ENCODE peak calls at places on chromosomes 1 and 21, in seven cellular contexts. J, W, H, F, Y, P and X are unnamed samples.

GRCh38 chr1:186535388-186536133 is 74.6 kb upstream of the PDC start:
- DNase-seq in J (no peak), W (no peak), H (peak), F (peak), Y (no peak), P (no peak), X (no peak)

GRCh38 chr1:35210306-35211112 is 17.6 kb upstream of the SFPQ start:
- DNase-seq in J (no peak), W (no peak), H (no peak), F (no peak), Y (no peak), P (no peak), X (no peak)

GRCh38 chr1:42379794-42380616 is 587 bp upstream of the RIMKLA start:
- DNase-seq in J (no peak), W (peak), H (peak), F (peak), Y (no peak), P (peak), X (no peak)

GRCh38 chr1:15028117-15028516 is 125.4 kb upstream of the TMEM51 start:
- DNase-seq in J (peak), W (no peak), H (peak), F (peak), Y (no peak), P (no peak), X (no peak)

GRCh38 chr1:156804572-156805243 is 11.9 kb downstream of the SH2D2A start:
- DNase-seq in J (no peak), W (no peak), H (peak), F (no peak), Y (no peak), P (no peak), X (no peak)

GRCh38 chr1:64701886-64702285 is 43.0 kb upstream of the RAVER2 start:
- DNase-seq in J (no peak), W (no peak), H (peak), F (no peak), Y (no peak), P (no peak), X (no peak)

GRCh38 chr1:230565141-230565540 is 77.1 kb upstream of the COG2 start:
- DNase-seq in J (no peak), W (no peak), H (no peak), F (no peak), Y (no peak), P (no peak), X (no peak)

GRCh38 chr1:10196991-10197390 is 13.4 kb upstream of the KIF1B start:
- DNase-seq in J (no peak), W (no peak), H (peak), F (no peak), Y (no peak), P (no peak), X (no peak)

GRCh38 chr1:96472471-96472870 is 249.1 kb upstream of the PTBP2 start:
- DNase-seq in J (no peak), W (no peak), H (peak), F (peak), Y (no peak), P (no peak), X (no peak)

GRCh38 chr1:95072117-95072516 is 634 bp downstream of the ALG14 start:
- DNase-seq in J (no peak), W (no peak), H (no peak), F (no peak), Y (no peak), P (no peak), X (no peak)

GRCh38 chr1:39462074-39462473 is 29.4 kb upstream of the BMP8A start:
- DNase-seq in J (no peak), W (no peak), H (no peak), F (peak), Y (no peak), P (no peak), X (no peak)

GRCh38 chr1:24157921-24158481 is 15.1 kb upstream of the IL22RA1 start:
- DNase-seq in J (no peak), W (no peak), H (peak), F (no peak), Y (no peak), P (no peak), X (no peak)

GRCh38 chr1:25037174-25038074 is 107.3 kb upstream of the RUNX3 start:
- DNase-seq in J (no peak), W (peak), H (peak), F (peak), Y (no peak), P (peak), X (no peak)

GRCh38 chr1:33617451-33617850 is 145.0 kb downstream of the ZSCAN20 start:
- DNase-seq in J (no peak), W (no peak), H (no peak), F (no peak), Y (no peak), P (no peak), X (no peak)

GRCh38 chr1:209106237-209106741 is 477.2 kb upstream of the CAMK1G start:
- DNase-seq in J (no peak), W (no peak), H (peak), F (peak), Y (no peak), P (no peak), X (no peak)

GRCh38 chr1:246690100-246690499 is 34.1 kb upstream of the SCCPDH start:
- DNase-seq in J (no peak), W (no peak), H (no peak), F (no peak), Y (no peak), P (no peak), X (no peak)

GRCh38 chr1:31458287-31458896 is 45.4 kb downstream of the SERINC2 start:
- DNase-seq in J (no peak), W (no peak), H (no peak), F (no peak), Y (no peak), P (no peak), X (no peak)

GRCh38 chr1:115275216-115275615 is 62.8 kb downstream of the NGF start:
- DNase-seq in J (no peak), W (no peak), H (no peak), F (peak), Y (no peak), P (no peak), X (no peak)

GRCh38 chr21:39712976-39713375 is 32.0 kb upstream of the IGSF5 start:
- DNase-seq in J (no peak), W (no peak), H (no peak), F (no peak), Y (no peak), P (no peak), X (no peak)

GRCh38 chr1:99327357-99327756 is 63.1 kb downstream of the PLPPR4 start:
- DNase-seq in J (no peak), W (no peak), H (no peak), F (no peak), Y (no peak), P (no peak), X (no peak)

GRCh38 chr1:76256289-76257223 is 182.0 kb downstream of the ST6GALNAC3 start:
- DNase-seq in J (no peak), W (no peak), H (no peak), F (no peak), Y (no peak), P (peak), X (no peak)

GRCh38 chr1:3454811-3455618 is 550 bp downstream of the ARHGEF16 start:
- DNase-seq in J (no peak), W (no peak), H (no peak), F (no peak), Y (peak), P (no peak), X (no peak)

GRCh38 chr1:242147096-242147976 is 148.4 kb upstream of the MAP1LC3C start:
- DNase-seq in J (no peak), W (no peak), H (peak), F (peak), Y (no peak), P (peak), X (no peak)

GRCh38 chr1:21295059-21295401 is 4.8 kb upstream of the ECE1 start:
- DNase-seq in J (no peak), W (no peak), H (no peak), F (no peak), Y (no peak), P (peak), X (peak)

GRCh38 chr1:162498442-162498785 is 796 bp downstream of the UHMK1 start:
- DNase-seq in J (no peak), W (no peak), H (peak), F (peak), Y (no peak), P (no peak), X (no peak)

GRCh38 chr1:57079454-57080157 is 113.8 kb upstream of the C8B start:
- DNase-seq in J (no peak), W (no peak), H (no peak), F (no peak), Y (no peak), P (no peak), X (no peak)
- TF ChIP-seq CTCF in J (no peak), W (peak), H (no peak), F (no peak), Y (peak), P (peak), X (no peak)

DNA sequence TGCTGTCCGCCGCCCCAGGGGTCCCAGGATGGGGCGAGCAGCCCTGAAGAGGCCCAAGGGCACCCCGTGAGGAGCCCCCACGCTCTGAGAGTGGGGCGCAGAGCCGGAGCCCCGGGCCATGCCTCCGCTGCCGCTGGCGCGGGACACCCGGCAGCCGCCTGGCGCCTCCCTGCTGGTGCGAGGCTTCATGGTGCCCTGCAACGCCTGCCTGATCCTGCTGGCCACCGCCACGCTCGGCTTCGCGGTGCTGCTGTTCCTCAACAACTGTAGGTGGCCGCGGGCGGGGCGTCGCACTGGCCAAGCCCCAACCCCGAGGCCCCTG is 14.5 kb downstream of the AGRN start:
- DNase-seq in J (no peak), W (no peak), H (no peak), F (no peak), Y (no peak), P (no peak), X (no peak)
- TF ChIP-seq CTCF in J (no peak), W (no peak), H (no peak), F (no peak), Y (no peak), P (no peak), X (no peak)

GRCh38 chr1:110766336-110766647 is 91.6 kb upstream of the KCNA3 start:
- DNase-seq in J (no peak), W (no peak), H (no peak), F (no peak), Y (no peak), P (no peak), X (no peak)
- TF ChIP-seq CTCF in J (no peak), W (no peak), H (no peak), F (no peak), Y (no peak), P (peak), X (no peak)

GRCh38 chr1:46246548-46247432 is 773 bp upstream of the RAD54L start:
- DNase-seq in J (peak), W (peak), H (peak), F (no peak), Y (no peak), P (peak), X (peak)

GRCh38 chr1:46247433-46248121 is at the start of gene RAD54L:
- DNase-seq in J (peak), W (peak), H (peak), F (peak), Y (peak), P (peak), X (peak)

GRCh38 chr1:46244656-46245371 is 2.7 kb upstream of the RAD54L start:
- DNase-seq in J (no peak), W (peak), H (peak), F (peak), Y (no peak), P (no peak), X (no peak)

GRCh38 chr1:46242918-46243317 is 4.6 kb upstream of the RAD54L start:
- DNase-seq in J (no peak), W (no peak), H (no peak), F (no peak), Y (no peak), P (no peak), X (no peak)

DNA sequence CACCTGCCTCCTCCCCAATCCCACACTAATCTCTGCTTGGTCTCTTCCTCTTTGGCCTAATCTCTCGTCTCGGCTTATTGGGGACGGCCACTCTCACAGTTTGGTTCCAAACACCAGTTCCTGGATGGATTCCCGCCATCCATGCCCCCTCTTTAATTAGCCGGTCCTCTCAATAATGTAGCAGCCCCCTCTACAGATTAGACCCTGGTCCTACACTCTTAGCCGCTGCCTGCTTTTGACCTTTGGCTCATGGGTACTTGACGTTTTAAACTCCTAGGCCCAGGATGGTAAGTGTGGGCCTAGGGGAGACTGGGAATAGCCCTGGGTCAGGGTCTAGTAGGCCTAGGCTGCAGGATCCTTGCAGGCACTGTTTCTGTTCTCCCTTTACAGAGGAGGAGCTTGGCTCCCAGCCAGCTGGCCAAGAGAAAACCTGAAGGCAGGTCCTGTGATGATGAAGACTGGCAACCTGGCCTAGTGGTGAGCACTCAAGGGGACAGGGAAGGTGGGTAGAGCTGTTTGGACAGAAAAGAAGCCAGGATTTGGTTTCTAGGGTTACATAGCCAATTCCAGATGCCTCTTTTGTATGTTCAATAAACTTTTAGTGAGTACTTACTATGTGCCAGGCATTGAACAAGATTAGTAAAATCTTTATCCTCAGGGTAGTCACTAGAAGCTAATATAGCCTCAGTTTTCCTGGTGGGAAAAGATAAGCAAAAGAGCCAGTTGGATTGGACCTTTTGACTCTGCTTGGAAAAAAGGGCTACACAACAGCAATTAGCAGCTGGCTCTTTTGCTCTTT is 758 bp downstream of the RAD54L start:
- DNase-seq in J (peak), W (peak), H (no peak), F (no peak), Y (no peak), P (peak), X (no peak)
- TF ChIP-seq CTCF in J (no peak), W (no peak), H (no peak), F (no peak), Y (peak), P (peak), X (no peak)

GRCh38 chr1:52364235-52364839 is 1.7 kb downstream of the CC2D1B start:
- DNase-seq in J (no peak), W (no peak), H (no peak), F (no peak), Y (no peak), P (peak), X (no peak)
- TF ChIP-seq CTCF in J (no peak), W (no peak), H (no peak), F (no peak), Y (no peak), P (no peak), X (no peak)

DNA sequence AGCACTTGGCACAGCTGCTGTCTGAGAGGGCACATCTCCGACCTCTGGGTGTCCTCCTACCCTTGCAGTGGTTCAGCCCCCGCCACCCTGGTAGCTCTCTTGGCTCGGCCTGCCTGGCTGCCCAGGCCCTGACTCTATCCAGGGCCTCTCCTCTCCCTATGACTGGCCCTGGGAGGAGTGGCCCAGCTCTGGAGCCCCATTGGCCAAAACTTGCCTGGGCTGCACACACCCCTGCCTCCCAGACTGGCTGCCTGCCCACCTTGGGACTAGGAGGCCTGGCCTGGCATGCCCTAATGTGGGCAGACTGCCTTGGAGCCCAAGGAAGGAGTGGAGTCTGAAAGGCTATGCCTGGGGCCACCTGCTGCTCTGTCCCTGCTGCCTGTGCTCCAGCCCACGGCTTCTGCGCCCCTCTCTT is 33.6 kb downstream of the ACOT11 start:
- DNase-seq in J (peak), W (no peak), H (peak), F (peak), Y (no peak), P (no peak), X (no peak)
- TF ChIP-seq CTCF in J (no peak), W (no peak), H (no peak), F (no peak), Y (no peak), P (no peak), X (no peak)

DNA sequence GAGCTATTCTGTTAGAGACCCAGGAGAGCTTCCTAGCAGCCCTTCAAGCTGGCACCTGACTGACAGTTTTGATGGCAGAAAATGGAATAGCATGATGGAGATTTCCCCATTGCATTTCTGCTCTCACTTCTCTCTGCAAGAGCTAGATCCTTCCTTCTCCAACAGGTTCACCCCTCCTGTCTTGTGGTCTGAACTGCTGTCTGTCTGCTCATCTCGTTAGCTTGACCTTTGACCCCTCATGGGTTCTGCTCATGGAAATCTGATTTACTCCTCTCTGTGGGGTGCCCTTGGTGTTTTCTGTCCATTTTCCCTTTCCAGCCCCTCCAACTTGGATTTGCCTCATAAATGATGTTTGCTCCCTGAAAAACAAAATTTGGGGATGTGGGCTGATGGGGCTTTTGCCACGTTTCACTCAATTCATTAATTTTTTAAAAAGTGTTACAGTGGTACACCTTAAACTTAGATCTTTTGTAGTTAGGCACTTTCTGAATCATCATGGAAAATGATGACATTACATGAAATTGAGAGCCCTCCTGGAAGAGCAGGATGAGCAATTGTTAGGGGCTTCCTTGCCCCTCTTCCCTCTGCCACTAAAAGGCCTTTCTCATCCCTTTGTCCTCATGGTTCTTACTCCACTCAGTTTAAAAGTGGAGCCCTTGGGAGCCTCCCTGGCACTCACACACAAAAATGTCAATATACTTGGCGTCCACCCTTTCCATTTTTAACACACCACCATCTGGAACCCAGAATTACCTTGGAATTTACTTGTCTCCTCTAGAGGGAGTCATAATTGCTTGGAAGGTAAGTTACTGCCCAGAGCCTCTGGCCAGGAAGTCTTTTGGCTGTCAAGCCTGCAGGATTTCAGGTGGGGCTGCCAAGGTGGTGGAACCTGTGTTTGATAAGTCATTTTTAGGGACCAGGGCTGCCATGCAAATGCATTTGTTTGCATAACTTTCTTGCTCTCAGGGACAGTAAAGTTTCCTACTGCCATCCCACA is 31.9 kb upstream of the IL19 start:
- DNase-seq in J (no peak), W (no peak), H (peak), F (peak), Y (no peak), P (peak), X (no peak)
- TF ChIP-seq CTCF in J (no peak), W (peak), H (peak), F (peak), Y (peak), P (no peak), X (no peak)

GRCh38 chr1:68493193-68493592 is 3.7 kb downstream of the DEPDC1 start:
- DNase-seq in J (no peak), W (no peak), H (no peak), F (no peak), Y (no peak), P (no peak), X (no peak)

GRCh38 chr1:68497358-68497698 is 446 bp upstream of the DEPDC1 start:
- DNase-seq in J (no peak), W (no peak), H (no peak), F (no peak), Y (no peak), P (no peak), X (no peak)

GRCh38 chr1:68495532-68495931 is 1.4 kb downstream of the DEPDC1 start:
- DNase-seq in J (no peak), W (peak), H (peak), F (peak), Y (no peak), P (no peak), X (no peak)

GRCh38 chr1:68496680-68497357 is at the start of gene DEPDC1:
- DNase-seq in J (peak), W (peak), H (peak), F (peak), Y (peak), P (peak), X (peak)

GRCh38 chr1:68495968-68496679 is 758 bp downstream of the DEPDC1 start:
- DNase-seq in J (no peak), W (peak), H (no peak), F (peak), Y (no peak), P (peak), X (no peak)
- TF ChIP-seq CTCF in J (no peak), W (no peak), H (no peak), F (no peak), Y (no peak), P (no peak), X (no peak)

DNA sequence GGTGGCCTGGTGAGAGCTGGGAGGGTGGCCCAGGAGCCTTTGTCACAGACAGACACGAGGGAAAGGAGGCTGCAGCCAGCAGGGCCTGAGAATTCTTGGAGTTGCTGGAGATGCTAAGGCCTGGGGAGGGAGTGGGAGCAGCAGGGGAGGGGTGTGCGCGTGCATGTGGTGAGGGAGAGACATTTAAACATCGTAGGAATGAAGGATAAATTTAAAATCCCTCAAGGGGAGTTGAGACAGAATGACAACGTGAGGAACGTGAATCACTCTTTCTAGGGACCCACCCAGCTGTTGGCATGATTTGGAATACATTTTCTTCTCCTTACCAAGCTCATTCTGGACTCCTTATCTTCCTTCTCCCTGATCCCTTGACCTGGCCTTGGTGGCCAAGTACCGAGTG is 73.3 kb upstream of the CACNA1E start:
- DNase-seq in J (no peak), W (no peak), H (no peak), F (no peak), Y (no peak), P (no peak), X (no peak)
- TF ChIP-seq CTCF in J (no peak), W (no peak), H (no peak), F (no peak), Y (no peak), P (no peak), X (no peak)

GRCh38 chr1:202656951-202657646 is 53.2 kb downstream of the SYT2 start:
- DNase-seq in J (no peak), W (no peak), H (peak), F (peak), Y (peak), P (peak), X (no peak)
- TF ChIP-seq CTCF in J (no peak), W (no peak), H (peak), F (no peak), Y (peak), P (no peak), X (no peak)